ENCODE peak calls at places on chromosome 21, in ten cellular contexts. One of them, this sample, is unnamed.

GRCh38 chr21:45011911-45012660 is 62.3 kb upstream of the ADARB1 start:
- DNase-seq in GM12892: no peak
- DNase-seq in HFF-Myc: peak; percentile 35
- DNase-seq in non-pigmented ciliary epithelial cell: peak; percentile 74
- DNase-seq in activated CD4-positive, alpha-beta T cell treated with anti-CD3 and anti-CD28 coated beads for 24 hours: no peak
- DNase-seq in Right ventricle myocardium superior: peak; percentile 39
- DNase-seq in lower leg skin: no peak
- DNase-seq in SW 1271: peak; percentile 81
- DNase-seq in cardiac muscle cell: peak; percentile 89
- DNase-seq in CD4-positive, alpha-beta memory T cell: no peak
- DNase-seq in this sample: no peak

GRCh38 chr21:16196521-16197208 is 466.9 kb downstream of the USP25 start:
- DNase-seq in non-pigmented ciliary epithelial cell: no peak
- DNase-seq in Right ventricle myocardium superior: no peak
- DNase-seq in CD4-positive, alpha-beta memory T cell: no peak
- DNase-seq in cardiac muscle cell: peak; percentile 46
- DNase-seq in HFF-Myc: no peak
- DNase-seq in activated CD4-positive, alpha-beta T cell treated with anti-CD3 and anti-CD28 coated beads for 24 hours: no peak
- DNase-seq in SW 1271: no peak
- DNase-seq in lower leg skin: no peak
- DNase-seq in GM12892: no peak
- DNase-seq in this sample: no peak

GRCh38 chr21:16454371-16454770 is 724.6 kb downstream of the USP25 start:
- DNase-seq in Right ventricle myocardium superior: no peak
- DNase-seq in CD4-positive, alpha-beta memory T cell: no peak
- DNase-seq in SW 1271: peak; percentile 11
- DNase-seq in activated CD4-positive, alpha-beta T cell treated with anti-CD3 and anti-CD28 coated beads for 24 hours: no peak
- DNase-seq in non-pigmented ciliary epithelial cell: no peak
- DNase-seq in lower leg skin: no peak
- DNase-seq in GM12892: no peak
- DNase-seq in cardiac muscle cell: peak; percentile 51
- DNase-seq in HFF-Myc: no peak
- DNase-seq in this sample: no peak

GRCh38 chr21:46149205-46149901 is 6.0 kb downstream of the FTCD start:
- DNase-seq in HFF-Myc: no peak
- DNase-seq in GM12892: no peak
- DNase-seq in cardiac muscle cell: no peak
- DNase-seq in SW 1271: no peak
- DNase-seq in lower leg skin: no peak
- DNase-seq in CD4-positive, alpha-beta memory T cell: no peak
- DNase-seq in non-pigmented ciliary epithelial cell: no peak
- DNase-seq in Right ventricle myocardium superior: peak; percentile 26
- DNase-seq in activated CD4-positive, alpha-beta T cell treated with anti-CD3 and anti-CD28 coated beads for 24 hours: no peak
- DNase-seq in this sample: no peak

GRCh38 chr21:34913786-34914185 is 135.3 kb downstream of the RUNX1 start:
- DNase-seq in activated CD4-positive, alpha-beta T cell treated with anti-CD3 and anti-CD28 coated beads for 24 hours: no peak
- DNase-seq in HFF-Myc: no peak
- DNase-seq in CD4-positive, alpha-beta memory T cell: no peak
- DNase-seq in GM12892: no peak
- DNase-seq in Right ventricle myocardium superior: no peak
- DNase-seq in SW 1271: no peak
- DNase-seq in cardiac muscle cell: no peak
- DNase-seq in lower leg skin: no peak
- DNase-seq in non-pigmented ciliary epithelial cell: no peak
- DNase-seq in this sample: no peak

GRCh38 chr21:34687065-34687464 is 18.3 kb downstream of the CLIC6 start:
- DNase-seq in SW 1271: no peak
- DNase-seq in cardiac muscle cell: peak; percentile 12
- DNase-seq in GM12892: no peak
- DNase-seq in activated CD4-positive, alpha-beta T cell treated with anti-CD3 and anti-CD28 coated beads for 24 hours: no peak
- DNase-seq in lower leg skin: no peak
- DNase-seq in Right ventricle myocardium superior: no peak
- DNase-seq in CD4-positive, alpha-beta memory T cell: no peak
- DNase-seq in HFF-Myc: no peak
- DNase-seq in non-pigmented ciliary epithelial cell: no peak
- DNase-seq in this sample: no peak

GRCh38 chr21:39319251-39319756 is 5.9 kb upstream of the BRWD1 start:
- DNase-seq in SW 1271: no peak
- DNase-seq in non-pigmented ciliary epithelial cell: no peak
- DNase-seq in cardiac muscle cell: peak; percentile 63
- DNase-seq in HFF-Myc: no peak
- DNase-seq in lower leg skin: peak; percentile 32
- DNase-seq in GM12892: no peak
- DNase-seq in CD4-positive, alpha-beta memory T cell: no peak
- DNase-seq in activated CD4-positive, alpha-beta T cell treated with anti-CD3 and anti-CD28 coated beads for 24 hours: no peak
- DNase-seq in Right ventricle myocardium superior: peak; percentile 63
- DNase-seq in this sample: no peak

GRCh38 chr21:43308101-43308500 is 118.8 kb downstream of the SIK1 start:
- DNase-seq in SW 1271: no peak
- DNase-seq in Right ventricle myocardium superior: peak; percentile 17
- DNase-seq in lower leg skin: no peak
- DNase-seq in non-pigmented ciliary epithelial cell: no peak
- DNase-seq in HFF-Myc: no peak
- DNase-seq in activated CD4-positive, alpha-beta T cell treated with anti-CD3 and anti-CD28 coated beads for 24 hours: no peak
- DNase-seq in CD4-positive, alpha-beta memory T cell: no peak
- DNase-seq in cardiac muscle cell: no peak
- DNase-seq in GM12892: no peak
- DNase-seq in this sample: no peak

GRCh38 chr21:32693581-32693980 is 34.2 kb downstream of the SYNJ1 start:
- DNase-seq in non-pigmented ciliary epithelial cell: no peak
- DNase-seq in CD4-positive, alpha-beta memory T cell: no peak
- DNase-seq in cardiac muscle cell: no peak
- DNase-seq in HFF-Myc: no peak
- DNase-seq in activated CD4-positive, alpha-beta T cell treated with anti-CD3 and anti-CD28 coated beads for 24 hours: no peak
- DNase-seq in GM12892: no peak
- DNase-seq in Right ventricle myocardium superior: no peak
- DNase-seq in SW 1271: no peak
- DNase-seq in lower leg skin: no peak
- DNase-seq in this sample: no peak

GRCh38 chr21:32328595-32328994 is 29.9 kb downstream of the MRAP start:
- DNase-seq in activated CD4-positive, alpha-beta T cell treated with anti-CD3 and anti-CD28 coated beads for 24 hours: no peak
- DNase-seq in non-pigmented ciliary epithelial cell: no peak
- DNase-seq in CD4-positive, alpha-beta memory T cell: no peak
- DNase-seq in lower leg skin: no peak
- DNase-seq in cardiac muscle cell: peak; percentile 42
- DNase-seq in Right ventricle myocardium superior: no peak
- DNase-seq in SW 1271: no peak
- DNase-seq in HFF-Myc: no peak
- DNase-seq in GM12892: no peak
- DNase-seq in this sample: no peak

This sample was measured in activated T-helper 2 cell treated with anti-CD3 and anti-CD28 coated beads, Interferon-gamma antibody, Interleukin-2, Interleukin-4, amounts not matched to agents 10 μg/mL and 5 μg/mL and 100 μg/mL, durations not matched to agents 14 hours and 24 hours and 36 hours.